ENCODE peak calls at places on chromosomes 2 and 18, in six cellular contexts. One of them, this sample, is unnamed. For H3K4me1, the result is how much of the 10 kb centered on the place peaks cover.

GRCh38 chr2:233501198-233502076 is 65.1 kb downstream of the USP40 start:
- DNase-seq in hepatocyte: no peak
- DNase-seq in lower lobe of right lung: no peak
- DNase-seq in spleen: no peak
- DNase-seq in adipocyte: peak
- DNase-seq in colonic mucosa: no peak
- DNase-seq in this sample: no peak

GRCh38 chr2:19911799-19912509 is 10.2 kb upstream of the TTC32 start:
- DNase-seq in lower lobe of right lung: no peak
- DNase-seq in hepatocyte: no peak
- DNase-seq in colonic mucosa: no peak
- DNase-seq in adipocyte: peak
- DNase-seq in spleen: no peak
- DNase-seq in this sample: no peak

GRCh38 chr18:75208055-75208835 is 694 bp downstream of the PTGR3 start:
- DNase-seq in lower lobe of right lung: peak
- DNase-seq in hepatocyte: peak
- DNase-seq in adipocyte: peak
- DNase-seq in colonic mucosa: peak
- DNase-seq in spleen: peak
- DNase-seq in this sample: peak

GRCh38 chr2:241595600-241596140 is 37.1 kb downstream of the BOK start:
- DNase-seq in colonic mucosa: no peak
- DNase-seq in spleen: peak
- DNase-seq in lower lobe of right lung: no peak
- DNase-seq in adipocyte: no peak
- DNase-seq in hepatocyte: peak
- DNase-seq in this sample: no peak

GRCh38 chr2:100674671-100675070 is 111.9 kb downstream of the PDCL3 start:
- DNase-seq in hepatocyte: no peak
- DNase-seq in adipocyte: no peak
- DNase-seq in lower lobe of right lung: no peak
- DNase-seq in spleen: no peak
- DNase-seq in colonic mucosa: no peak
- DNase-seq in this sample: no peak

GRCh38 chr2:38499921-38500634 is 102.7 kb downstream of the HNRNPLL start:
- DNase-seq in spleen: no peak
- DNase-seq in adipocyte: peak
- DNase-seq in colonic mucosa: no peak
- DNase-seq in hepatocyte: no peak
- DNase-seq in lower lobe of right lung: no peak
- DNase-seq in this sample: peak

GRCh38 chr18:62505669-62506494 is 16.9 kb upstream of the ZCCHC2 start:
- DNase-seq in lower lobe of right lung: no peak
- DNase-seq in colonic mucosa: no peak
- DNase-seq in spleen: peak
- DNase-seq in hepatocyte: no peak
- DNase-seq in adipocyte: no peak
- DNase-seq in this sample: no peak

GRCh38 chr2:236717719-236718118 is 148.1 kb downstream of the ACKR3 start:
- DNase-seq in lower lobe of right lung: no peak
- DNase-seq in adipocyte: no peak
- DNase-seq in hepatocyte: no peak
- DNase-seq in colonic mucosa: no peak
- DNase-seq in spleen: no peak
- DNase-seq in this sample: no peak

GRCh38 chr18:23635283-23636040 is 27.2 kb downstream of the ANKRD29 start:
- DNase-seq in hepatocyte: no peak
- DNase-seq in spleen: no peak
- DNase-seq in colonic mucosa: no peak
- DNase-seq in adipocyte: no peak
- DNase-seq in lower lobe of right lung: no peak
- DNase-seq in this sample: no peak

GRCh38 chr2:7490672-7491071 is 573.5 kb downstream of the RNF144A start:
- DNase-seq in colonic mucosa: no peak
- DNase-seq in spleen: no peak
- DNase-seq in lower lobe of right lung: no peak
- DNase-seq in hepatocyte: no peak
- DNase-seq in adipocyte: no peak
- DNase-seq in this sample: no peak

GRCh38 chr2:24926602-24927252 is 6.7 kb upstream of the ADCY3 start:
- DNase-seq in hepatocyte: no peak
- DNase-seq in colonic mucosa: peak
- DNase-seq in adipocyte: no peak
- DNase-seq in lower lobe of right lung: peak
- DNase-seq in spleen: peak
- DNase-seq in this sample: peak

GRCh38 chr2:23803275-23803964 is 123.5 kb downstream of the ATAD2B start:
- DNase-seq in adipocyte: peak
- DNase-seq in colonic mucosa: no peak
- DNase-seq in spleen: no peak
- DNase-seq in lower lobe of right lung: no peak
- DNase-seq in hepatocyte: peak
- DNase-seq in this sample: no peak

GRCh38 chr2:27723372-27724144 is 48.0 kb upstream of the MRPL33 start:
- DNase-seq in adipocyte: peak
- DNase-seq in hepatocyte: peak
- DNase-seq in lower lobe of right lung: peak
- DNase-seq in spleen: no peak
- DNase-seq in colonic mucosa: peak
- DNase-seq in this sample: peak

GRCh38 chr2:228039752-228040534 is 141.5 kb downstream of the SPHKAP start:
- DNase-seq in colonic mucosa: no peak
- DNase-seq in lower lobe of right lung: no peak
- DNase-seq in spleen: no peak
- DNase-seq in hepatocyte: peak
- DNase-seq in adipocyte: peak
- DNase-seq in this sample: no peak

GRCh38 chr2:150903461-150903860 is 358.2 kb downstream of the RBM43 start:
- DNase-seq in colonic mucosa: no peak
- DNase-seq in spleen: no peak
- DNase-seq in lower lobe of right lung: no peak
- DNase-seq in adipocyte: no peak
- DNase-seq in hepatocyte: no peak
- DNase-seq in this sample: no peak

GRCh38 chr2:118847447-118848172 is at the start of gene EN1:
- DNase-seq in hepatocyte: peak
- DNase-seq in spleen: no peak
- DNase-seq in colonic mucosa: no peak
- DNase-seq in lower lobe of right lung: no peak
- DNase-seq in adipocyte: peak
- DNase-seq in this sample: no peak

GRCh38 chr2:200619275-200619674 is 33.5 kb downstream of the AOX1 start:
- DNase-seq in colonic mucosa: no peak
- DNase-seq in spleen: no peak
- DNase-seq in lower lobe of right lung: no peak
- DNase-seq in adipocyte: no peak
- DNase-seq in hepatocyte: no peak
- DNase-seq in this sample: no peak

GRCh38 chr18:22831441-22831904 is 101.7 kb upstream of the RBBP8 start:
- DNase-seq in colonic mucosa: peak
- DNase-seq in spleen: no peak
- DNase-seq in lower lobe of right lung: no peak
- DNase-seq in adipocyte: peak
- DNase-seq in hepatocyte: peak
- DNase-seq in this sample: no peak

GRCh38 chr2:237437566-237437965 is 23.6 kb upstream of the COL6A3 start:
- DNase-seq in lower lobe of right lung: no peak
- DNase-seq in spleen: no peak
- DNase-seq in hepatocyte: no peak
- DNase-seq in colonic mucosa: no peak
- DNase-seq in adipocyte: no peak
- DNase-seq in this sample: no peak

GRCh38 chr2:30267161-30267568 is 35.8 kb downstream of the LBH start:
- DNase-seq in spleen: peak
- DNase-seq in lower lobe of right lung: no peak
- DNase-seq in adipocyte: no peak
- DNase-seq in hepatocyte: no peak
- DNase-seq in colonic mucosa: no peak
- DNase-seq in this sample: no peak

GRCh38 chr2:43226558-43226954 is at the start of gene ZFP36L2:
- DNase-seq in adipocyte: peak
- DNase-seq in lower lobe of right lung: peak
- DNase-seq in hepatocyte: peak
- DNase-seq in spleen: peak
- DNase-seq in colonic mucosa: peak
- DNase-seq in this sample: peak
- H3K4me1 ChIP-seq in adipocyte: under half
- H3K4me1 ChIP-seq in lower lobe of right lung: under half
- H3K4me1 ChIP-seq in hepatocyte: under half
- H3K4me1 ChIP-seq in spleen: half or more
- H3K4me1 ChIP-seq in colonic mucosa: under half
- H3K4me1 ChIP-seq in this sample: under half

DNA sequence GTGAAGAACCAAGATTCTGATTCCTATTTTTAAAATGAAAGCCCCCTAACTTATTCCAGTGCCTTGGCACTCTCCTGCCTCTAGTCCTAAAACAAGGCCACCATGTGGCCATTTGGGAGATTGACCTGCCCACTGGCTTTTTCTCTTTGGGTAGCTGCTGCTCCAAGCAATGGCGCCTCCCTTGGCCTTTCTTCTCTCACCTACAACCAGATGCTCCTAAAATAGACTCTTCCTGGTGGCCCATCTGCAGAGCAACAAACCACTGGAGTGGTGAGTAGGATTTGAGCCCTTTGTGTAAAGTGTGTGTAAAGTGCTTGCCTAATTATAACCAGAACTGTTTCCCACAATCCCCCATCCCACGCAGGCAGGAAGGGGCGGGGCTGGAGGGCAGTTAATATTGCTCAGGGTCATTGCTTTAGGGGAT is 114.2 kb downstream of the FHOD3 start:
- DNase-seq in colonic mucosa: no peak
- DNase-seq in lower lobe of right lung: no peak
- DNase-seq in adipocyte: no peak
- DNase-seq in hepatocyte: no peak
- DNase-seq in spleen: no peak
- DNase-seq in this sample: no peak
- H3K4me1 ChIP-seq in colonic mucosa: under half
- H3K4me1 ChIP-seq in lower lobe of right lung: under half
- H3K4me1 ChIP-seq in adipocyte: under half
- H3K4me1 ChIP-seq in hepatocyte: under half
- H3K4me1 ChIP-seq in spleen: under half
- H3K4me1 ChIP-seq in this sample: under half

GRCh38 chr2:189579585-189579984 is 1.0 kb downstream of the SLC40A1 start:
- DNase-seq in colonic mucosa: no peak
- DNase-seq in lower lobe of right lung: no peak
- DNase-seq in spleen: no peak
- DNase-seq in hepatocyte: peak
- DNase-seq in adipocyte: peak
- DNase-seq in this sample: no peak
- H3K4me1 ChIP-seq in colonic mucosa: under half
- H3K4me1 ChIP-seq in lower lobe of right lung: under half
- H3K4me1 ChIP-seq in spleen: half or more
- H3K4me1 ChIP-seq in hepatocyte: under half
- H3K4me1 ChIP-seq in adipocyte: under half
- H3K4me1 ChIP-seq in this sample: under half

GRCh38 chr2:31992934-31993333 is 17.9 kb downstream of the MEMO1 start:
- DNase-seq in spleen: no peak
- DNase-seq in colonic mucosa: no peak
- DNase-seq in adipocyte: no peak
- DNase-seq in lower lobe of right lung: no peak
- DNase-seq in hepatocyte: no peak
- DNase-seq in this sample: no peak

GRCh38 chr2:31996571-31997150 is 14.1 kb downstream of the MEMO1 start:
- DNase-seq in colonic mucosa: no peak
- DNase-seq in spleen: no peak
- DNase-seq in adipocyte: no peak
- DNase-seq in lower lobe of right lung: no peak
- DNase-seq in hepatocyte: no peak
- DNase-seq in this sample: no peak

GRCh38 chr2:31999438-31999837 is 11.4 kb downstream of the MEMO1 start:
- DNase-seq in lower lobe of right lung: no peak
- DNase-seq in colonic mucosa: no peak
- DNase-seq in adipocyte: no peak
- DNase-seq in spleen: no peak
- DNase-seq in hepatocyte: no peak
- DNase-seq in this sample: no peak

GRCh38 chr2:31998731-31999383 is 12.0 kb downstream of the MEMO1 start:
- DNase-seq in spleen: no peak
- DNase-seq in adipocyte: no peak
- DNase-seq in lower lobe of right lung: no peak
- DNase-seq in hepatocyte: no peak
- DNase-seq in colonic mucosa: no peak
- DNase-seq in this sample: no peak

DNA sequence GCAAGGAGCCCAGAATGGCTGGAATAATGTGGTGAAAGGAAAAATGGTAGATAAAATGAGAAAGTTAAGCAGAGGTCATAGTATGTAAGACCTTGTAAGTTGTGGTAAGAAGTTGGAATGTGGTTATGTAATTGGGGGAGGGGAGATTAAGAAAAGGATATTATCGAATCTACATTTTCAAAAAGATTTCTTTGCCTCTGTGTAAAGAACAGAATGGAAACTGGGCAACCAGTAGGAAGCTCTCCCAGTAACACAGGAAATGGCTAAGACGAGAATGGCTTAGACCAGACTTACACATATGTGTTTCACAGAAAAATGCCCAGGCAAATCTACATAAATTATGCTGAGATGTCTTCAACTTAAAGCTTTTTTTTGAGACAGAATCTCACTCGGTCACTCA is 13.2 kb downstream of the MEMO1 start:
- DNase-seq in spleen: no peak
- DNase-seq in colonic mucosa: no peak
- DNase-seq in lower lobe of right lung: no peak
- DNase-seq in adipocyte: no peak
- DNase-seq in hepatocyte: no peak
- DNase-seq in this sample: no peak
- H3K4me1 ChIP-seq in spleen: half or more
- H3K4me1 ChIP-seq in colonic mucosa: under half
- H3K4me1 ChIP-seq in lower lobe of right lung: under half
- H3K4me1 ChIP-seq in adipocyte: under half
- H3K4me1 ChIP-seq in hepatocyte: under half
- H3K4me1 ChIP-seq in this sample: under half

GRCh38 chr18:3059272-3059671 is 46.3 kb upstream of the LPIN2 start:
- DNase-seq in lower lobe of right lung: no peak
- DNase-seq in colonic mucosa: no peak
- DNase-seq in spleen: no peak
- DNase-seq in adipocyte: no peak
- DNase-seq in hepatocyte: no peak
- DNase-seq in this sample: no peak

GRCh38 chr18:3055861-3056260 is 42.9 kb upstream of the LPIN2 start:
- DNase-seq in lower lobe of right lung: no peak
- DNase-seq in adipocyte: no peak
- DNase-seq in colonic mucosa: no peak
- DNase-seq in hepatocyte: no peak
- DNase-seq in spleen: no peak
- DNase-seq in this sample: no peak

GRCh38 chr18:3056311-3056710 is 43.4 kb upstream of the LPIN2 start:
- DNase-seq in lower lobe of right lung: no peak
- DNase-seq in colonic mucosa: no peak
- DNase-seq in hepatocyte: no peak
- DNase-seq in spleen: no peak
- DNase-seq in adipocyte: no peak
- DNase-seq in this sample: no peak

GRCh38 chr18:3058328-3059191 is 45.6 kb upstream of the LPIN2 start:
- DNase-seq in lower lobe of right lung: no peak
- DNase-seq in spleen: no peak
- DNase-seq in adipocyte: no peak
- DNase-seq in hepatocyte: no peak
- DNase-seq in colonic mucosa: no peak
- DNase-seq in this sample: no peak

GRCh38 chr18:3057526-3057925 is 44.6 kb upstream of the LPIN2 start:
- DNase-seq in adipocyte: no peak
- DNase-seq in spleen: no peak
- DNase-seq in hepatocyte: no peak
- DNase-seq in colonic mucosa: no peak
- DNase-seq in lower lobe of right lung: no peak
- DNase-seq in this sample: no peak
- H3K4me1 ChIP-seq in adipocyte: under half
- H3K4me1 ChIP-seq in spleen: half or more
- H3K4me1 ChIP-seq in hepatocyte: under half
- H3K4me1 ChIP-seq in colonic mucosa: under half
- H3K4me1 ChIP-seq in lower lobe of right lung: under half
- H3K4me1 ChIP-seq in this sample: under half

This sample was measured in aorta.